ENCODE peak calls at places on chromosomes 5 and 9, in eight cellular contexts. A, O, B, Y, C, T, D and Z are unnamed samples.

GRCh38 chr5:159316519-159317383 is 13.5 kb downstream of the IL12B start:
- DNase-seq in A (peak), O (peak), B (peak), Y (no peak), C (peak), T (no peak), D (peak), Z (peak)

GRCh38 chr5:111697881-111698757 is 58.9 kb downstream of the NREP start:
- DNase-seq in A (no peak), O (no peak), B (peak), Y (no peak), C (no peak), T (no peak), D (no peak), Z (no peak)

GRCh38 chr9:119372951-119373350 is 3.7 kb upstream of the BRINP1 start:
- DNase-seq in A (no peak), O (no peak), B (no peak), Y (no peak), C (no peak), T (no peak), D (no peak), Z (no peak)

GRCh38 chr9:36971935-36972488 is 62.1 kb downstream of the PAX5 start:
- DNase-seq in A (no peak), O (no peak), B (no peak), Y (no peak), C (no peak), T (no peak), D (no peak), Z (no peak)

GRCh38 chr5:43042626-43043399 is 2.7 kb upstream of the ANXA2R start:
- DNase-seq in A (peak), O (peak), B (peak), Y (peak), C (peak), T (peak), D (peak), Z (peak)

GRCh38 chr9:108394726-108395125 is 461.1 kb downstream of the ACTL7B start:
- DNase-seq in A (no peak), O (no peak), B (no peak), Y (no peak), C (no peak), T (no peak), D (no peak), Z (no peak)

GRCh38 chr9:115373000-115373709 is 255.2 kb upstream of the TNC start:
- DNase-seq in A (no peak), O (peak), B (peak), Y (peak), C (peak), T (no peak), D (no peak), Z (peak)

GRCh38 chr5:95730730-95731570 is at the start of gene RHOBTB3:
- DNase-seq in A (peak), O (peak), B (peak), Y (peak), C (peak), T (peak), D (peak), Z (peak)

GRCh38 chr9:70795841-70796240 is 325.6 kb downstream of the TRPM3 start:
- DNase-seq in A (no peak), O (no peak), B (no peak), Y (no peak), C (no peak), T (no peak), D (no peak), Z (no peak)

GRCh38 chr9:98361645-98362044 is 106.2 kb upstream of the TBC1D2 start:
- DNase-seq in A (no peak), O (no peak), B (no peak), Y (no peak), C (no peak), T (no peak), D (no peak), Z (no peak)

GRCh38 chr9:137745541-137745991 is 126.8 kb downstream of the EHMT1 start:
- DNase-seq in A (no peak), O (peak), B (peak), Y (no peak), C (no peak), T (peak), D (peak), Z (no peak)

GRCh38 chr5:132662925-132663770 is 5.2 kb downstream of the IL13 start:
- DNase-seq in A (no peak), O (no peak), B (peak), Y (no peak), C (peak), T (no peak), D (no peak), Z (no peak)

GRCh38 chr9:78278177-78278777 is 18.6 kb upstream of the PSAT1 start:
- DNase-seq in A (no peak), O (no peak), B (peak), Y (peak), C (no peak), T (no peak), D (no peak), Z (no peak)

GRCh38 chr9:127204771-127205470 is 59.7 kb upstream of the GARNL3 start:
- DNase-seq in A (no peak), O (no peak), B (peak), Y (no peak), C (no peak), T (peak), D (no peak), Z (no peak)

GRCh38 chr5:32013658-32014057 is 160.5 kb downstream of the GOLPH3 start:
- DNase-seq in A (no peak), O (no peak), B (no peak), Y (no peak), C (no peak), T (no peak), D (no peak), Z (no peak)

GRCh38 chr9:37967681-37968080 is 63.8 kb upstream of the SLC25A51 start:
- DNase-seq in A (no peak), O (no peak), B (no peak), Y (no peak), C (no peak), T (peak), D (no peak), Z (no peak)

GRCh38 chr9:79131375-79131774 is 440.4 kb upstream of the TLE4 start:
- DNase-seq in A (no peak), O (no peak), B (no peak), Y (no peak), C (no peak), T (no peak), D (no peak), Z (no peak)

GRCh38 chr9:84297162-84297821 is 43.3 kb downstream of the SLC28A3 start:
- DNase-seq in A (no peak), O (no peak), B (peak), Y (peak), C (no peak), T (no peak), D (no peak), Z (peak)

GRCh38 chr9:135485385-135485784 is 5.8 kb downstream of the PPP1R26 start:
- DNase-seq in A (no peak), O (no peak), B (no peak), Y (no peak), C (no peak), T (peak), D (no peak), Z (no peak)

GRCh38 chr5:55816342-55816741 is 34.8 kb upstream of the IL31RA start:
- DNase-seq in A (no peak), O (no peak), B (peak), Y (peak), C (no peak), T (no peak), D (no peak), Z (peak)

GRCh38 chr5:98519530-98519929 is 253.9 kb upstream of the RGMB start:
- DNase-seq in A (no peak), O (no peak), B (no peak), Y (peak), C (no peak), T (no peak), D (no peak), Z (no peak)

GRCh38 chr9:100437860-100438805 is 11.2 kb downstream of the MSANTD3 start:
- DNase-seq in A (peak), O (peak), B (peak), Y (no peak), C (peak), T (no peak), D (peak), Z (peak)

GRCh38 chr5:172450861-172451695 is 3.2 kb downstream of the SH3PXD2B start:
- DNase-seq in A (peak), O (no peak), B (peak), Y (no peak), C (no peak), T (no peak), D (peak), Z (peak)

GRCh38 chr5:176412517-176413254 is 3.7 kb downstream of the CLTB start:
- DNase-seq in A (no peak), O (no peak), B (no peak), Y (no peak), C (no peak), T (no peak), D (no peak), Z (no peak)

GRCh38 chr5:61298580-61298979 is 33.5 kb upstream of the ZSWIM6 start:
- DNase-seq in A (no peak), O (no peak), B (no peak), Y (no peak), C (peak), T (no peak), D (no peak), Z (no peak)

GRCh38 chr5:33282696-33283095 is 158.1 kb upstream of the TARS1 start:
- DNase-seq in A (no peak), O (no peak), B (no peak), Y (no peak), C (no peak), T (no peak), D (no peak), Z (no peak)

GRCh38 chr9:117153021-117153420 is 261.8 kb downstream of the ASTN2 start:
- DNase-seq in A (no peak), O (no peak), B (no peak), Y (no peak), C (no peak), T (no peak), D (no peak), Z (no peak)